ENCODE peak calls at places on chromosomes 3 and 15, in six cellular contexts. Y, F, P, O, U and G are unnamed samples.

GRCh38 chr3:474828-475227 is 278.3 kb downstream of the CHL1 start:
- DNase-seq in Y (no peak), F (no peak), P (no peak), O (no peak), U (no peak), G (no peak)

GRCh38 chr3:33602829-33603228 is 115.2 kb downstream of the CLASP2 start:
- DNase-seq in Y (no peak), F (no peak), P (no peak), O (no peak), U (no peak), G (no peak)

GRCh38 chr15:27706300-27706699 is 392.8 kb downstream of the OCA2 start:
- DNase-seq in Y (no peak), F (no peak), P (no peak), O (no peak), U (no peak), G (no peak)

GRCh38 chr3:58013099-58013498 is 4.9 kb downstream of the FLNB start:
- DNase-seq in Y (no peak), F (no peak), P (no peak), O (no peak), U (no peak), G (no peak)

GRCh38 chr3:128584412-128585020 is 66.1 kb downstream of the RPN1 start:
- DNase-seq in Y (no peak), F (peak), P (peak), O (peak), U (peak), G (no peak)

GRCh38 chr15:27834684-27835083 is 264.4 kb downstream of the OCA2 start:
- DNase-seq in Y (no peak), F (no peak), P (no peak), O (no peak), U (no peak), G (no peak)

GRCh38 chr3:124396397-124396796 is 333.9 kb upstream of the UMPS start:
- DNase-seq in Y (no peak), F (no peak), P (no peak), O (no peak), U (no peak), G (no peak)

GRCh38 chr3:38130631-38131065 is 6.3 kb downstream of the ACAA1 start:
- DNase-seq in Y (no peak), F (no peak), P (no peak), O (no peak), U (no peak), G (no peak)

GRCh38 chr3:141288331-141288990 is 56.8 kb downstream of the PXYLP1 start:
- DNase-seq in Y (no peak), F (no peak), P (peak), O (no peak), U (no peak), G (no peak)

GRCh38 chr15:29122506-29122905 is 147.1 kb downstream of the NSMCE3 start:
- DNase-seq in Y (no peak), F (no peak), P (no peak), O (no peak), U (no peak), G (no peak)

GRCh38 chr3:118943597-118943996 is 91.0 kb downstream of the IGSF11 start:
- DNase-seq in Y (no peak), F (no peak), P (no peak), O (no peak), U (no peak), G (no peak)

GRCh38 chr3:181075098-181075497 is 85.6 kb upstream of the DNAJC19 start:
- DNase-seq in Y (no peak), F (no peak), P (no peak), O (no peak), U (no peak), G (no peak)

GRCh38 chr15:56752986-56753385 is 19.7 kb upstream of the ZNF280D start:
- DNase-seq in Y (no peak), F (no peak), P (no peak), O (no peak), U (no peak), G (no peak)

GRCh38 chr15:95843241-95843851 is 487.2 kb upstream of the NR2F2 start:
- DNase-seq in Y (no peak), F (peak), P (peak), O (no peak), U (peak), G (no peak)

GRCh38 chr3:150227839-150228238 is 180.3 kb upstream of the TSC22D2 start:
- DNase-seq in Y (no peak), F (peak), P (peak), O (no peak), U (peak), G (peak)

GRCh38 chr15:71713191-71713798 is 97.1 kb upstream of the NR2E3 start:
- DNase-seq in Y (no peak), F (no peak), P (no peak), O (no peak), U (no peak), G (no peak)

GRCh38 chr15:85094685-85095084 is 113.0 kb downstream of the PDE8A start:
- DNase-seq in Y (no peak), F (peak), P (peak), O (no peak), U (peak), G (no peak)

GRCh38 chr3:123346726-123347125 is 102.2 kb downstream of the ADCY5 start:
- DNase-seq in Y (no peak), F (no peak), P (no peak), O (no peak), U (no peak), G (no peak)

GRCh38 chr3:38098376-38098723 is 38.6 kb downstream of the ACAA1 start:
- DNase-seq in Y (no peak), F (no peak), P (no peak), O (no peak), U (no peak), G (peak)

GRCh38 chr15:72369964-72370363 is 5.8 kb downstream of the HEXA start:
- DNase-seq in Y (no peak), F (no peak), P (no peak), O (no peak), U (no peak), G (no peak)

GRCh38 chr15:55526559-55527036 is 18.6 kb upstream of the DNAAF4 start:
- DNase-seq in Y (peak), F (peak), P (peak), O (no peak), U (peak), G (no peak)

GRCh38 chr3:14289590-14290453 is 111.2 kb downstream of the LSM3 start:
- DNase-seq in Y (no peak), F (peak), P (peak), O (no peak), U (peak), G (no peak)

GRCh38 chr3:189233225-189233858 is 61.6 kb downstream of the TPRG1 start:
- DNase-seq in Y (peak), F (peak), P (peak), O (peak), U (peak), G (peak)